ENCODE peak calls at places on chromosomes 1 and 21, in ten cellular contexts. Q is psoas muscle; B is NB4; C is fibroblast of lung; V is GM20000; A is glutamatergic neuron; E is thoracic aorta; P is activated CD8-positive, alpha-beta T cell treated with anti-CD3 and anti-CD28 coated beads for 36 hours; U is CD4-positive, alpha-beta T cell; X is upper lobe of right lung. R is an unnamed sample.

GRCh38 chr1:201309420-201309819 is 26.1 kb downstream of the PKP1 start:
- DNase-seq in Q (peak; percentile 83), B (peak; percentile 90), C (no peak), V (no peak), A (peak; percentile 70), E (no peak), P (peak; percentile 29), U (no peak), X (peak; percentile 80), R (peak; percentile 21)

GRCh38 chr1:228732426-228732825 is 2.9 kb upstream of the RHOU start:
- DNase-seq in Q (no peak), B (no peak), C (no peak), V (no peak), A (no peak), E (no peak), P (no peak), U (no peak), X (no peak), R (no peak)

GRCh38 chr21:44817914-44818635 is at the start of gene SUMO3:
- DNase-seq in Q (peak; percentile 86), B (peak; percentile 85), C (peak; percentile 79), V (peak; percentile 98), A (peak; percentile 79), E (no peak), P (peak; percentile 82), U (peak; percentile 76), X (peak; percentile 92), R (peak; percentile 71)

GRCh38 chr1:71093938-71094337 is 13.1 kb upstream of the ZRANB2 start:
- DNase-seq in Q (no peak), B (peak; percentile 21), C (peak; percentile 60), V (no peak), A (no peak), E (no peak), P (no peak), U (no peak), X (no peak), R (no peak)

GRCh38 chr1:70528591-70529333 is 117.7 kb downstream of the CTH start:
- DNase-seq in Q (no peak), B (peak; percentile 46), C (peak; percentile 33), V (peak; percentile 30), A (peak; percentile 35), E (no peak), P (peak; percentile 32), U (no peak), X (no peak), R (peak; percentile 35)

GRCh38 chr1:241560511-241561187 is 28.5 kb downstream of the KMO start:
- DNase-seq in Q (no peak), B (peak; percentile 55), C (no peak), V (no peak), A (no peak), E (no peak), P (no peak), U (no peak), X (no peak), R (no peak)

GRCh38 chr21:45493401-45494001 is 48.7 kb downstream of the SLC19A1 start:
- DNase-seq in Q (no peak), B (no peak), C (no peak), V (no peak), A (no peak), E (no peak), P (no peak), U (no peak), X (no peak), R (no peak)

GRCh38 chr1:170539154-170539553 is 7.2 kb downstream of the GORAB start:
- DNase-seq in Q (no peak), B (no peak), C (no peak), V (no peak), A (no peak), E (no peak), P (no peak), U (no peak), X (no peak), R (no peak)

GRCh38 chr1:151867321-151867720 is 13.8 kb upstream of the THEM5 start:
- DNase-seq in Q (no peak), B (peak; percentile 27), C (peak; percentile 37), V (no peak), A (no peak), E (no peak), P (no peak), U (no peak), X (no peak), R (no peak)

GRCh38 chr1:181541947-181542346 is 58.6 kb downstream of the CACNA1E start:
- DNase-seq in Q (no peak), B (no peak), C (peak; percentile 0), V (no peak), A (no peak), E (no peak), P (no peak), U (no peak), X (no peak), R (no peak)

GRCh38 chr1:110148961-110149360 is 1.3 kb upstream of the SLC6A17 start:
- DNase-seq in Q (no peak), B (peak; percentile 24), C (no peak), V (no peak), A (no peak), E (no peak), P (no peak), U (no peak), X (no peak), R (no peak)

DNA sequence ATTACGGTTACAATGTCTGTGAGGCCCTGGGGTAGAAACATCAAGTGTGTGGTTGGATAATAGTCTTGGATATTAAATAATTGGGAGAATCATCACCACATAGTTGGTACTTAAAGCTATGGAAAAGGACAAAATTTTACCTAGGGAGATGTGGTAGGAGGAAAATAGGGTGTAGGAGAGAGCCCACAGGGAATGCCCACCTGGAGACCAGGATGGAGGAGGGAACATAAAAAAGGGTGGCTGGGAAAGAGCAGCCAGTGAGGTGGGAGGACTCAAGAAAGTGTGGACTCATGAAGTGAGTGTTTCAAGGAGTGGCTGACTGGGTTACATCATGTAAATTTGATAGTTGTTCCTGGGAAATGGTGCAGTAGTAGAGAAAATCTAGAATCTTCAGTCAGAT is 3.0 kb upstream of the SOX13 start:
- DNase-seq in Q (no peak), B (no peak), C (no peak), V (no peak), A (no peak), E (no peak), P (no peak), U (no peak), X (no peak), R (no peak)
- TF ChIP-seq CTCF in Q (no peak), B (no peak), C (no peak), V (no peak), A (no peak), E (no peak), P (no peak), U (no peak), X (no peak), R (no peak)

DNA sequence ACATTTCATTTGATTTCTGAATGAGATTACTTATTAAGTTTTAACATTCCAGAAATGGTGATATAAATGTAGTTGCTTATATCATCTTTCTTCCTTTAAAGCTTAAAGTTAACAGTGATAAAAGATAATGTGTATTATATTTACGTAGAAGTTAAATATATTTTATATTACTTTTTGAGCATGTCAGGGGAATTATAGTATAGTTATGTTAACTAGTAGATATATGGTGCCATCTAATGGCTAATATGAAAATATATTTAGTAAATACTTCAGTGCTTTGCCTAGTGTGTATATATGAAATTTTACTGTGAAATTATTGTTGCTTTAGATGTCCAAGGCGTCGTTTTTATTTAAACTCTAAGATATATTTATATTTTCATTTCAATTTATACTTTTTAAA is 51.5 kb downstream of the SYT14 start:
- DNase-seq in Q (no peak), B (peak; percentile 4), C (peak; percentile 58), V (peak; percentile 10), A (no peak), E (no peak), P (no peak), U (no peak), X (no peak), R (no peak)
- TF ChIP-seq CTCF in Q (peak; percentile 32), B (no peak), C (peak; percentile 11), V (no peak), A (no peak), E (no peak), P (peak; percentile 22), U (peak; percentile 21), X (no peak), R (peak; percentile 65)

GRCh38 chr21:40146201-40146890 is 279.1 kb downstream of the PCP4 start:
- DNase-seq in Q (no peak), B (no peak), C (no peak), V (no peak), A (no peak), E (no peak), P (no peak), U (no peak), X (no peak), R (no peak)
- TF ChIP-seq CTCF in Q (no peak), B (no peak), C (no peak), V (no peak), A (no peak), E (no peak), P (no peak), U (no peak), X (no peak), R (no peak)

GRCh38 chr21:34670962-34671348 is 2.2 kb downstream of the CLIC6 start:
- DNase-seq in Q (no peak), B (no peak), C (no peak), V (peak; percentile 52), A (no peak), E (no peak), P (no peak), U (no peak), X (no peak), R (no peak)
- TF ChIP-seq CTCF in Q (no peak), B (no peak), C (no peak), V (no peak), A (peak; percentile 36), E (no peak), P (peak; percentile 57), U (no peak), X (no peak), R (no peak)

DNA sequence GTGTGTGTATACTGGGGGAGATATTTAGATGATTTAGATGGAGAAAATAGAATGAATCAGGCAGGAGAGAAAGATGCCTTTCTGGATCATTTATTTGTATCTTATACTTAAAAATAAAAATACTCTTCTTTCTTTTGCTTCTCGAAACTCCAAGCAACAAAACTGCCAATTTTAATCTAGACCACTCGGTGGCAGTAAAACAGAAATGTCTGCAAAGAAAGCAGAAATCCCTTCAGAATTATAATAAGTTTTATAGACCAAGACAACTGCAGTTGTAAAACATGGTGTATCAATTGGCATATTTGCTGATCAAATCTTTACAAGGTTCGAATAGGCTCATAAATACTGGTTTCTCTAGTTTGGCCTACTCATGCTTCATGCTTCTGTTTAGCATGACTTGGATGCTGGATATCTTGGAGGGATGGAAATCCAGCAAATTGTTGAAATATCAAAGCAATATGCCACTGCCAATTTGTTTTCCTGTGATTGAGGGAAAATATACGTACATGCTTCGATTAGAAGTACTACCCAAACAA is 15.1 kb upstream of the C1orf87 start:
- DNase-seq in Q (no peak), B (no peak), C (peak; percentile 34), V (no peak), A (no peak), E (no peak), P (no peak), U (no peak), X (no peak), R (no peak)
- TF ChIP-seq CTCF in Q (no peak), B (no peak), C (peak; percentile 38), V (no peak), A (no peak), E (peak; percentile 9), P (no peak), U (no peak), X (peak; percentile 13), R (peak; percentile 44)

DNA sequence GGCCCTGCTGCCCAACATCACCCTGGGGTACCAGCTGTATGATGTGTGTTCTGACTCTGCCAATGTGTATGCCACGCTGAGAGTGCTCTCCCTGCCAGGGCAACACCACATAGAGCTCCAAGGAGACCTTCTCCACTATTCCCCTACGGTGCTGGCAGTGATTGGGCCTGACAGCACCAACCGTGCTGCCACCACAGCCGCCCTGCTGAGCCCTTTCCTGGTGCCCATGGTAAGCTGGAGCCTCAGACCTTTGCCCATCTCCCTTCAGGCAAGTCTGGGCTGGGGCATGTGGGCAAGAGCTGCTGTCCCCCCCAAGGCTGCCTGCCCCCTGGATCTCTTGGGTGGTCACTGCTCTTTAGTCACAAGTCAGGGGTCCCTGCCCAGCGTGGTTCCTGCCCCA is 8.8 kb upstream of the ZBTB48 start:
- DNase-seq in Q (no peak), B (no peak), C (no peak), V (no peak), A (no peak), E (no peak), P (no peak), U (no peak), X (no peak), R (no peak)
- TF ChIP-seq CTCF in Q (no peak), B (no peak), C (no peak), V (no peak), A (no peak), E (no peak), P (no peak), U (no peak), X (no peak), R (no peak)